ENCODE peak calls at places on chromosomes 16 and 17, in five cellular contexts. M is bronchial epithelial cell, H is epithelial cell of proximal tubule, A is right lobe of liver, W is MM.1S. G is an unnamed sample.

GRCh38 chr17:17108681-17109049 is 66.4 kb downstream of the MPRIP start:
- DNase-seq in M (no peak), H (no peak), A (no peak), W (no peak), G (no peak)

GRCh38 chr16:58430718-58431117 is 38.4 kb downstream of the GINS3 start:
- DNase-seq in M (no peak), H (no peak), A (no peak), W (no peak), G (no peak)

GRCh38 chr17:1865252-1866037 is 35.6 kb downstream of the RPA1 start:
- DNase-seq in M (peak), H (no peak), A (no peak), W (peak), G (peak)

GRCh38 chr16:27304102-27304501 is 9.7 kb upstream of the IL4R start:
- DNase-seq in M (no peak), H (no peak), A (no peak), W (no peak), G (no peak)

GRCh38 chr16:3879887-3880564 is 487 bp downstream of the CREBBP start:
- DNase-seq in M (no peak), H (no peak), A (peak), W (peak), G (peak)

GRCh38 chr17:3894927-3895343 is 2.1 kb upstream of the CAMKK1 start:
- DNase-seq in M (peak), H (no peak), A (no peak), W (no peak), G (no peak)

GRCh38 chr17:35243459-35244204 is 760 bp downstream of the SLFN5 start:
- DNase-seq in M (peak), H (peak), A (peak), W (peak), G (peak)

GRCh38 chr16:19232988-19233387 is 52.5 kb upstream of the CLEC19A start:
- DNase-seq in M (no peak), H (no peak), A (no peak), W (no peak), G (no peak)

GRCh38 chr16:766820-767640 is 6.5 kb downstream of the MSLN start:
- DNase-seq in M (no peak), H (no peak), A (no peak), W (no peak), G (no peak)

GRCh38 chr17:39638317-39638716 is 1.4 kb downstream of the STARD3 start:
- DNase-seq in M (no peak), H (no peak), A (no peak), W (no peak), G (no peak)

GRCh38 chr17:68707032-68707431 is 105.9 kb upstream of the FAM20A start:
- DNase-seq in M (peak), H (no peak), A (no peak), W (no peak), G (no peak)

GRCh38 chr17:44940321-44940720 is 7.3 kb downstream of the KIF18B start:
- DNase-seq in M (peak), H (peak), A (no peak), W (no peak), G (no peak)

GRCh38 chr16:71769222-71769621 is 39.4 kb downstream of the AP1G1 start:
- DNase-seq in M (no peak), H (no peak), A (no peak), W (no peak), G (no peak)

GRCh38 chr16:51431517-51432241 is 280.6 kb upstream of the SALL1 start:
- DNase-seq in M (peak), H (peak), A (peak), W (peak), G (no peak)

GRCh38 chr17:4342535-4342934 is 23.9 kb downstream of the UBE2G1 start:
- DNase-seq in M (peak), H (no peak), A (no peak), W (no peak), G (no peak)

GRCh38 chr16:60413969-60414368 is 1622.3 kb downstream of the CDH8 start:
- DNase-seq in M (no peak), H (no peak), A (no peak), W (no peak), G (no peak)

GRCh38 chr16:17568239-17568638 is 97.5 kb upstream of the XYLT1 start:
- DNase-seq in M (no peak), H (no peak), A (no peak), W (no peak), G (no peak)

GRCh38 chr17:2704031-2704889 is 7.3 kb downstream of the CLUH start:
- DNase-seq in M (no peak), H (no peak), A (peak), W (no peak), G (peak)

GRCh38 chr16:61887903-61888302 is 148.3 kb downstream of the CDH8 start:
- DNase-seq in M (peak), H (no peak), A (no peak), W (peak), G (no peak)

GRCh38 chr16:78294538-78295225 is 195.2 kb downstream of the WWOX start:
- DNase-seq in M (no peak), H (no peak), A (no peak), W (no peak), G (no peak)

GRCh38 chr17:50539762-50540440 is 7.1 kb upstream of the SPATA20 start:
- DNase-seq in M (peak), H (no peak), A (peak), W (no peak), G (no peak)

GRCh38 chr17:8402921-8403536 is 5.4 kb upstream of the RNF222 start:
- DNase-seq in M (no peak), H (no peak), A (no peak), W (no peak), G (no peak)

GRCh38 chr16:84225126-84225525 is 14.7 kb downstream of the KCNG4 start:
- DNase-seq in M (no peak), H (no peak), A (no peak), W (no peak), G (no peak)

GRCh38 chr17:44108440-44109311 is 14.8 kb downstream of the HDAC5 start:
- DNase-seq in M (no peak), H (no peak), A (peak), W (no peak), G (no peak)

GRCh38 chr16:2465653-2466415 is 5.3 kb upstream of the NTN3 start:
- DNase-seq in M (no peak), H (no peak), A (no peak), W (no peak), G (no peak)
- TF ChIP-seq CTCF in M (peak), H (peak), A (peak), W (peak), G (no peak)

DNA sequence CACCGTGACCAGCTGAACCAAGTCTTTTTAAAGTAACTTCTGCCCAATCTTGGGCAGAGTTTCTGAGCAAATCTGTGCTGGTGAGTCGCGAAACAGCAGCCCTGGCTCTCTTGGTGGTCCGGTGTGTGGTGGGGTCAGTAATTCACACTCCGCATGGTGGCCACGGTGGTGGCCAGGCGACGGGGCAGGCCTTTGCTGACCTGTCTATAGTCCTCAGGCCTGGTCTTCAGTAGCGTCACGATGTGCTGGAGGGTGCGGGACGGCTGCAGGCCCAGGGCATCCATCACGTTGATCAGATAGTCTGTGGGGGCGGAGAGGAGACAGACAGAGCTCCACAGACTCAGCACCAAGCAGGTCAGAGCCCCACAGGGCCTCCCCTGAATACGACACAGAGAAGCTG is 64.2 kb downstream of the COG7 start:
- DNase-seq in M (no peak), H (no peak), A (no peak), W (no peak), G (no peak)
- TF ChIP-seq CTCF in M (no peak), H (no peak), A (no peak), W (no peak), G (no peak)

DNA sequence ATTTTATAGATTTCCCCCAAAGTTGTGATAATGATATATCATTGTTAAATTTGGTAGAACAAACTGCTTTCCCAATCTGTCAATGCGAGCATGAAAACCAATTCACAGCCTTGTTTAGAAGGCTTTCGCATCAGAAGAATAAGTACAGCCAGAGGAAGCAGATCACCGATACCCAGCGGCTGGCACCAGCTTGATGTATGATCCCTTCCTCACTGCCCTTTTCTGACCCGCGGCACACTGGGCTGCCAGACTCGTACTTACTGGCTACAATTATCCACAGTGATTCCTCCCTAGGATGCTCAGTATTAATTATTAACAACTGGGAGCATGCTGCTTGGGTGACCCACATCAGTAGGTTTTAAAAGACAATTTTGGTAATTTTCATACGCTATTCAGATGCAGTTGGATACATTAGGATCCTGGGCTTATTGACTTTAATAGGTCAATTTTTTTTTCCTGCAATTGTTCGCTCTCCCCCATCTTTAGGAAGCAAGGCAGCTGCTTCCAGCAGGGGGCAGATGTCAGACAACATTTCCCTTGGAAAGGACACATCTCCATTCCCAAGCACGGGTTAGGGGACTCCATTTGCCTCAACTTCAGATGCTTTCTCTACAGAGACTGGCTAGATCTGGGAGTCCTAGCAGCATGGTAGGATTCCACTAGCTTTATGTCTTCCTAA is 582.7 kb upstream of the PSMD7 start:
- DNase-seq in M (peak), H (no peak), A (no peak), W (no peak), G (no peak)
- TF ChIP-seq CTCF in M (peak), H (peak), A (peak), W (no peak), G (no peak)

DNA sequence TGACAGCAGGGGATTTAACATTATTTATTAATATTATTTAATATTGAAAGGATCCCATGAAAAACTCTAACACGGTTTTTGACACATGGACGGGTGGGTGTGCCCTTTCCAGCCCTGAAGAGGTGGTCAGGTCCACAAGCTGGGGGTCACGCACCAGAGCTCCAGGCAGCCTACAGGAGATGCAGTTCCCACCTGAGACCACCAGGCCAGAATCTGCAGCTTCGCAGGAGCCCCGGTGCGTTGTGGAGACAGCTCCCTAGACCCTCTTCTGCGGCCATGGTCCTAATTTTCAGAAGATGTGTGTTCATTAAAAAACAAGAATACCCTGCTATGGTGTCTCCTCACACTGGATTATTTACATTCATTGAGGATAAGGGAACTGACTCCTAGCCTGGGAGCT is 331.1 kb downstream of the C16orf95 start:
- DNase-seq in M (no peak), H (no peak), A (no peak), W (no peak), G (no peak)
- TF ChIP-seq CTCF in M (no peak), H (no peak), A (no peak), W (no peak), G (no peak)

GRCh38 chr17:67362173-67362572 is 4.2 kb downstream of the PSMD12 start:
- DNase-seq in M (no peak), H (no peak), A (no peak), W (no peak), G (no peak)

GRCh38 chr17:67365762-67366192 is 600 bp downstream of the PSMD12 start:
- DNase-seq in M (peak), H (no peak), A (no peak), W (no peak), G (no peak)

GRCh38 chr17:67360880-67361279 is 5.5 kb downstream of the PSMD12 start:
- DNase-seq in M (peak), H (no peak), A (no peak), W (no peak), G (no peak)

GRCh38 chr17:67364847-67365761 is 1.3 kb downstream of the PSMD12 start:
- DNase-seq in M (no peak), H (no peak), A (peak), W (peak), G (no peak)

GRCh38 chr17:67366193-67367157 is at the start of gene PSMD12:
- DNase-seq in M (peak), H (no peak), A (peak), W (peak), G (peak)
- TF ChIP-seq CTCF in M (peak), H (no peak), A (no peak), W (no peak), G (no peak)

DNA sequence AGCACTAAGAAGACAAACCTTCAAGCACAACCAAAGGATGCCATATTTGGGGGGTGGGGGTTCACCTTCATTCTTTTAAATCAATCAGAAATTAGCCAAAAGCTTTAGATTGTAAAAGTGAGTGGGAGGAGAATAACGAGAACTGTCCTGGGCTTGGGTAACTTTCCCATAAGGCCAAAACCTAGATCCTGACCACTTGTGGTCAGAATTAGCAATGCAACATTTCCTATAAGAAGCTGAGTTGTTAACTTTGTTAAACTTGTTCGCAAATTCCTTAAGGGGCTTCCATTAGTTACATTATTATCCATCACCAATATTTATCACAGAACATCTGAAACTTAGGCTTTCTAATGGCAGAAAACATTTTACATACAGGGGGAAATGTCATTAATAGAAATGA is 25.1 kb downstream of the STAT5B start:
- DNase-seq in M (peak), H (no peak), A (no peak), W (no peak), G (no peak)
- TF ChIP-seq CTCF in M (no peak), H (peak), A (peak), W (peak), G (no peak)

G was measured in GM20000.